ENCODE peak calls at places on chromosomes 3 and 15, in nine cellular contexts. G is GDM1; O is heart left ventricle; A is C1 segment of cervical spinal cord; Q is NCI-H510A treated with DMSO at 0.1 percent for 48 hours; K is activated T-cell treated with anti-CD3 and anti-CD28 coated beads for 1 hour; J is left ventricle myocardium inferior; R is activated CD4-positive, alpha-beta T cell treated with anti-CD3 and anti-CD28 coated beads, Interleukin-2, amount 50 U/mL, for 24 hours; U is GM13977. T is an unnamed sample.

GRCh38 chr3:173730391-173730790 is 332.8 kb downstream of the NLGN1 start:
- DNase-seq in J (no peak), R (no peak), G (no peak), U (no peak), Q (no peak), K (no peak), O (no peak), A (no peak), T (no peak)

GRCh38 chr3:76942096-76942495 is 97.8 kb upstream of the ROBO2 start:
- DNase-seq in K (no peak), G (no peak), R (no peak), O (no peak), U (no peak), J (no peak), Q (no peak), A (no peak), T (no peak)

GRCh38 chr3:125313060-125313635 is 62.0 kb downstream of the ZNF148 start:
- DNase-seq in K (no peak), O (no peak), G (no peak), Q (no peak), A (no peak), R (no peak), U (no peak), J (no peak), T (no peak)

GRCh38 chr15:41558400-41559238 is at the start of gene TYRO3:
- DNase-seq in U (peak), R (peak), J (peak), O (peak), Q (peak), A (peak), K (peak), G (peak), T (peak)

GRCh38 chr15:65530318-65531111 is at the start of gene HACD3:
- DNase-seq in K (peak), A (peak), J (peak), Q (peak), U (peak), G (peak), O (peak), R (peak), T (peak)

GRCh38 chr3:119662604-119663377 is 2.4 kb upstream of the POPDC2 start:
- DNase-seq in G (no peak), Q (no peak), J (no peak), U (no peak), A (no peak), O (peak), K (no peak), R (no peak), T (no peak)

GRCh38 chr3:120560304-120561250 is 35.6 kb upstream of the NDUFB4 start:
- DNase-seq in U (no peak), Q (no peak), A (no peak), J (no peak), O (no peak), K (no peak), R (no peak), G (no peak), T (no peak)

GRCh38 chr3:71305246-71306206 is 278.0 kb downstream of the FOXP1 start:
- DNase-seq in A (no peak), Q (peak), O (peak), J (peak), U (no peak), G (no peak), K (no peak), R (no peak), T (peak)

GRCh38 chr15:87704276-87704675 is 552.3 kb downstream of the NTRK3 start:
- DNase-seq in O (no peak), G (no peak), U (no peak), Q (no peak), A (no peak), J (no peak), R (no peak), K (no peak), T (no peak)

GRCh38 chr3:127678315-127678599 is 5.5 kb downstream of the ABTB1 start:
- DNase-seq in U (no peak), O (no peak), R (no peak), G (no peak), A (no peak), J (no peak), K (no peak), Q (no peak), T (no peak)

GRCh38 chr3:40951636-40952035 is 247.7 kb upstream of the CTNNB1 start:
- DNase-seq in A (no peak), G (no peak), K (no peak), Q (no peak), O (no peak), R (no peak), J (no peak), U (no peak), T (no peak)

GRCh38 chr3:107455621-107456020 is 67.1 kb upstream of the BBX start:
- DNase-seq in R (no peak), U (no peak), K (no peak), Q (no peak), A (no peak), G (no peak), O (no peak), J (no peak), T (no peak)

GRCh38 chr3:170632780-170633179 is 46.9 kb upstream of the SLC7A14 start:
- DNase-seq in A (no peak), J (no peak), G (no peak), Q (no peak), R (no peak), K (no peak), O (no peak), U (peak), T (no peak)

GRCh38 chr3:115275897-115276296 is 128.8 kb upstream of the ZBTB20 start:
- DNase-seq in O (no peak), J (no peak), K (no peak), U (no peak), R (no peak), G (no peak), A (no peak), Q (no peak), T (no peak)

GRCh38 chr15:74336061-74337005 is 31.1 kb downstream of the CYP11A1 start:
- DNase-seq in J (no peak), R (no peak), U (no peak), Q (no peak), G (no peak), A (no peak), O (no peak), K (no peak), T (no peak)

GRCh38 chr3:129593595-129594339 is 12.7 kb downstream of the PLXND1 start:
- DNase-seq in A (no peak), Q (peak), U (no peak), J (no peak), O (no peak), G (no peak), K (peak), R (peak), T (no peak)

GRCh38 chr15:41464889-41465580 is 28.6 kb upstream of the ITPKA start:
- DNase-seq in K (no peak), Q (no peak), O (no peak), U (no peak), R (no peak), J (no peak), A (no peak), G (no peak), T (no peak)

GRCh38 chr3:48411041-48411588 is 18.8 kb downstream of the PLXNB1 start:
- DNase-seq in R (no peak), K (no peak), A (no peak), G (no peak), J (no peak), Q (no peak), U (no peak), O (no peak), T (no peak)

GRCh38 chr3:112979244-112979832 is 4.4 kb upstream of the CD200R1 start:
- DNase-seq in J (no peak), R (peak), O (no peak), A (no peak), U (no peak), Q (peak), K (no peak), G (no peak), T (no peak)

GRCh38 chr15:67097893-67098740 is 32.7 kb downstream of the SMAD3 start:
- DNase-seq in A (no peak), Q (no peak), J (peak), G (peak), U (no peak), R (no peak), O (no peak), K (no peak), T (no peak)

GRCh38 chr15:57509965-57510364 is 81.7 kb upstream of the MYZAP start:
- DNase-seq in J (no peak), K (no peak), A (no peak), O (no peak), G (no peak), U (no peak), R (no peak), Q (peak), T (no peak)

GRCh38 chr3:45687828-45688193 is 1.4 kb upstream of the SACM1L start:
- DNase-seq in K (no peak), O (no peak), A (no peak), Q (no peak), J (no peak), R (no peak), G (no peak), U (no peak), T (no peak)

GRCh38 chr3:178289544-178290160 is 246.6 kb upstream of the KCNMB2 start:
- DNase-seq in K (no peak), Q (no peak), A (no peak), J (peak), U (no peak), R (no peak), O (peak), G (no peak), T (no peak)

GRCh38 chr3:172285844-172286243 is 162.4 kb downstream of the GHSR start:
- DNase-seq in Q (no peak), R (no peak), G (no peak), J (no peak), K (no peak), U (no peak), A (no peak), O (no peak), T (no peak)

GRCh38 chr3:64496786-64497560 is 190.8 kb downstream of the ADAMTS9 start:
- DNase-seq in A (no peak), K (no peak), R (no peak), J (no peak), Q (no peak), O (no peak), G (no peak), U (no peak), T (no peak)

GRCh38 chr3:117059054-117059989 is 349.7 kb downstream of the TUSC7 start:
- DNase-seq in G (no peak), K (no peak), R (no peak), O (no peak), A (no peak), U (no peak), J (no peak), Q (peak), T (no peak)

GRCh38 chr3:43218156-43218555 is 68.2 kb upstream of the SNRK start:
- DNase-seq in K (no peak), O (no peak), Q (no peak), J (no peak), G (no peak), U (no peak), R (no peak), A (no peak), T (no peak)

GRCh38 chr3:47204875-47205274 is 41.0 kb upstream of the SETD2 start:
- DNase-seq in U (no peak), O (no peak), R (no peak), Q (no peak), G (no peak), J (no peak), K (no peak), A (no peak), T (no peak)

GRCh38 chr3:126104028-126104635 is 20.2 kb upstream of the SLC41A3 start:
- DNase-seq in G (no peak), R (no peak), J (no peak), K (no peak), U (no peak), Q (no peak), O (no peak), A (no peak), T (no peak)

GRCh38 chr3:97691354-97691753 is 73.2 kb upstream of the ARL6 start:
- DNase-seq in Q (no peak), U (no peak), O (no peak), J (no peak), G (no peak), K (no peak), R (no peak), A (no peak), T (no peak)

GRCh38 chr3:16067837-16068471 is 106.5 kb upstream of the GALNT15 start:
- DNase-seq in Q (no peak), U (no peak), J (no peak), A (no peak), R (no peak), G (no peak), K (no peak), O (no peak), T (no peak)

GRCh38 chr3:59812778-59813558 is 763.1 kb upstream of the CFAP20DC start:
- DNase-seq in Q (no peak), U (no peak), A (no peak), K (no peak), O (no peak), G (no peak), J (no peak), R (no peak), T (no peak)

GRCh38 chr3:13285007-13285567 is 135.0 kb downstream of the NUP210 start:
- DNase-seq in K (no peak), R (no peak), Q (no peak), U (no peak), O (no peak), J (no peak), G (no peak), A (no peak), T (no peak)

GRCh38 chr15:65758242-65758641 is 33.9 kb downstream of the DENND4A start:
- DNase-seq in G (no peak), K (no peak), O (no peak), J (no peak), U (no peak), R (no peak), A (no peak), Q (no peak), T (no peak)

GRCh38 chr3:20264900-20265567 is 79.0 kb upstream of the SGO1 start:
- DNase-seq in G (no peak), A (no peak), J (no peak), R (no peak), K (no peak), Q (no peak), O (no peak), U (no peak), T (no peak)

GRCh38 chr15:84606653-84607120 is 5.9 kb downstream of the ZSCAN2 start:
- DNase-seq in U (no peak), J (no peak), R (no peak), G (no peak), Q (no peak), A (no peak), K (no peak), O (no peak), T (no peak)

GRCh38 chr3:102671005-102671404 is 236.2 kb downstream of the ZPLD1 start:
- DNase-seq in U (no peak), K (no peak), J (no peak), R (no peak), O (no peak), A (no peak), G (no peak), Q (no peak), T (no peak)

T was measured in substantia nigra.